ENCODE peak calls at places on chromosome 10, in five cellular contexts. One of them, this sample, is unnamed. For H3K9me3, the result is how much of the 10 kb centered on the place peaks cover.

GRCh38 chr10:33233635-33234034 is 100.8 kb downstream of the NRP1 start:
- DNase-seq in GM23248: peak
- DNase-seq in HepG2: no peak
- DNase-seq in DND-41: no peak
- DNase-seq in neural progenitor cell: no peak
- DNase-seq in this sample: no peak

GRCh38 chr10:22821501-22821900 is 106.4 kb upstream of the ARMC3 start:
- DNase-seq in DND-41: no peak
- DNase-seq in neural progenitor cell: no peak
- DNase-seq in GM23248: peak
- DNase-seq in HepG2: no peak
- DNase-seq in this sample: no peak

GRCh38 chr10:23106508-23106907 is 11.1 kb downstream of the MSRB2 start:
- DNase-seq in HepG2: no peak
- DNase-seq in DND-41: no peak
- DNase-seq in neural progenitor cell: peak
- DNase-seq in GM23248: no peak
- DNase-seq in this sample: no peak

GRCh38 chr10:132465889-132466519 is 69.0 kb downstream of the PWWP2B start:
- DNase-seq in HepG2: no peak
- DNase-seq in DND-41: no peak
- DNase-seq in neural progenitor cell: no peak
- DNase-seq in GM23248: no peak
- DNase-seq in this sample: no peak

GRCh38 chr10:11145498-11145855 is 127.8 kb downstream of the CELF2 start:
- DNase-seq in GM23248: no peak
- DNase-seq in HepG2: no peak
- DNase-seq in neural progenitor cell: no peak
- DNase-seq in DND-41: peak
- DNase-seq in this sample: no peak

GRCh38 chr10:5168897-5169296 is 16.1 kb downstream of the AKR1C8 start:
- DNase-seq in GM23248: no peak
- DNase-seq in neural progenitor cell: no peak
- DNase-seq in DND-41: no peak
- DNase-seq in HepG2: peak
- DNase-seq in this sample: no peak

GRCh38 chr10:78777466-78778256 is 291.1 kb upstream of the ZMIZ1 start:
- DNase-seq in DND-41: no peak
- DNase-seq in HepG2: no peak
- DNase-seq in neural progenitor cell: no peak
- DNase-seq in GM23248: peak
- DNase-seq in this sample: no peak

GRCh38 chr10:104309980-104310978 is 28.0 kb downstream of the ITPRIP start:
- DNase-seq in neural progenitor cell: no peak
- DNase-seq in DND-41: no peak
- DNase-seq in HepG2: no peak
- DNase-seq in GM23248: peak
- DNase-seq in this sample: no peak

GRCh38 chr10:92727550-92727949 is 37.8 kb downstream of the HHEX start:
- DNase-seq in GM23248: no peak
- DNase-seq in HepG2: peak
- DNase-seq in neural progenitor cell: no peak
- DNase-seq in DND-41: no peak
- DNase-seq in this sample: no peak

GRCh38 chr10:27784272-27784671 is 38.7 kb upstream of the MKX start:
- DNase-seq in GM23248: no peak
- DNase-seq in neural progenitor cell: no peak
- DNase-seq in HepG2: no peak
- DNase-seq in DND-41: no peak
- DNase-seq in this sample: no peak

GRCh38 chr10:131354380-131354779 is 42.9 kb upstream of the TCERG1L start:
- DNase-seq in GM23248: peak
- DNase-seq in HepG2: peak
- DNase-seq in DND-41: peak
- DNase-seq in neural progenitor cell: peak
- DNase-seq in this sample: no peak

GRCh38 chr10:131352765-131353290 is 41.3 kb upstream of the TCERG1L start:
- DNase-seq in DND-41: no peak
- DNase-seq in neural progenitor cell: no peak
- DNase-seq in HepG2: no peak
- DNase-seq in GM23248: no peak
- DNase-seq in this sample: no peak

GRCh38 chr10:131355116-131355515 is 43.6 kb upstream of the TCERG1L start:
- DNase-seq in DND-41: no peak
- DNase-seq in HepG2: no peak
- DNase-seq in GM23248: no peak
- DNase-seq in neural progenitor cell: no peak
- DNase-seq in this sample: no peak

GRCh38 chr10:131356442-131356841 is 44.9 kb upstream of the TCERG1L start:
- DNase-seq in DND-41: no peak
- DNase-seq in neural progenitor cell: no peak
- DNase-seq in GM23248: no peak
- DNase-seq in HepG2: no peak
- DNase-seq in this sample: no peak
- H3K9me3 ChIP-seq in DND-41: under half
- H3K9me3 ChIP-seq in neural progenitor cell: under half
- H3K9me3 ChIP-seq in GM23248: under half
- H3K9me3 ChIP-seq in HepG2: under half
- H3K9me3 ChIP-seq in this sample: under half

GRCh38 chr10:99535764-99536399 is 3.1 kb downstream of the NKX2-3 start:
- DNase-seq in GM23248: no peak
- DNase-seq in neural progenitor cell: peak
- DNase-seq in HepG2: no peak
- DNase-seq in DND-41: no peak
- DNase-seq in this sample: no peak
- TF ChIP-seq EZH2 in GM23248: peak
- TF ChIP-seq EZH2 in neural progenitor cell: no peak
- TF ChIP-seq EZH2 in HepG2: no peak
- TF ChIP-seq EZH2 in DND-41: no peak
- TF ChIP-seq EZH2 in this sample: no peak

DNA sequence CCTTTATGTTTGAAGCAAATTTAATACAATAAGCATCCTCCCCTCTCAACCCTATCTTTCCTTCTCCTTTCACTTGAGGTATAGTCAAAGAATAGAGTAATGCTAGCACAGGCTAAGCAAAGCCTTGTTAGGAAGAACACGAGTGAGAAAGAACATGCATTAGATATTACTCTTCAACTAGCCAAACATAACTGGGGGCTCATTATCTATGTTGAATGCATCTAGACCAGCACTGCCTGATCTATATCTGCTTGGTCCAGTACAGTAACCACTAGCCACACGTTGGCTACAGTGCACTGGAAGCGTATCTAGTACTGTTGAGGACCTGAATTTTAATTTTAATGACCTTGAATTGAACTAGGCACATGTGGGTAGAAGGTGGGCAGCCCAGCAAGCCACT is 21.0 kb downstream of the SFMBT2 start:
- DNase-seq in neural progenitor cell: no peak
- DNase-seq in HepG2: no peak
- DNase-seq in DND-41: no peak
- DNase-seq in GM23248: no peak
- DNase-seq in this sample: no peak
- H3K9ac ChIP-seq in neural progenitor cell: no peak
- H3K9ac ChIP-seq in HepG2: no peak
- H3K9ac ChIP-seq in DND-41: no peak
- H3K9ac ChIP-seq in GM23248: no peak
- H3K9ac ChIP-seq in this sample: no peak

GRCh38 chr10:63240807-63241206 is 107.7 kb downstream of the NRBF2 start:
- DNase-seq in HepG2: no peak
- DNase-seq in GM23248: no peak
- DNase-seq in DND-41: no peak
- DNase-seq in neural progenitor cell: no peak
- DNase-seq in this sample: no peak

GRCh38 chr10:63250032-63250431 is 116.9 kb downstream of the NRBF2 start:
- DNase-seq in GM23248: no peak
- DNase-seq in DND-41: no peak
- DNase-seq in neural progenitor cell: no peak
- DNase-seq in HepG2: no peak
- DNase-seq in this sample: no peak

GRCh38 chr10:63241898-63242297 is 108.8 kb downstream of the NRBF2 start:
- DNase-seq in GM23248: no peak
- DNase-seq in neural progenitor cell: no peak
- DNase-seq in DND-41: no peak
- DNase-seq in HepG2: no peak
- DNase-seq in this sample: no peak

GRCh38 chr10:63247771-63248170 is 114.6 kb downstream of the NRBF2 start:
- DNase-seq in GM23248: no peak
- DNase-seq in neural progenitor cell: no peak
- DNase-seq in HepG2: no peak
- DNase-seq in DND-41: no peak
- DNase-seq in this sample: no peak

DNA sequence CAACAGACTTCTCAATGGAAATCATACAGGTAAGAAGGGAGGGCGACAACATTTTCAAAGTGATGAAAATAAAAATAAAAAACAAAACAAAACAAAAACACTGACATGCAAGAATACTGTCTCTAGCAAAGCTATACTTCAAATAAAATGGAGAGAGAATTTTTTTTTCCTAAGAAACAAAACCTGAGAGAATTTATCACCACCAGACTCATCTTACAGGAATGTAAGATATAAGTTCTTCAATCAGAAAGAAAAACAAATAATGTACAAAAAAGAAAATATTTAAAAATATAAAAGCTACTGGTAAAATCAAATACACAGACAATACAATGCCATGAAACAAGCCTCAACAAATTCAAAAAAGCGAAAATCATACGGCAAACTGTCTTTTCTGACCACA is 113.2 kb downstream of the NRBF2 start:
- DNase-seq in DND-41: no peak
- DNase-seq in HepG2: no peak
- DNase-seq in GM23248: no peak
- DNase-seq in neural progenitor cell: no peak
- DNase-seq in this sample: no peak
- H3K9me3 ChIP-seq in DND-41: under half
- H3K9me3 ChIP-seq in HepG2: under half
- H3K9me3 ChIP-seq in GM23248: under half
- H3K9me3 ChIP-seq in neural progenitor cell: under half
- H3K9me3 ChIP-seq in this sample: under half

DNA sequence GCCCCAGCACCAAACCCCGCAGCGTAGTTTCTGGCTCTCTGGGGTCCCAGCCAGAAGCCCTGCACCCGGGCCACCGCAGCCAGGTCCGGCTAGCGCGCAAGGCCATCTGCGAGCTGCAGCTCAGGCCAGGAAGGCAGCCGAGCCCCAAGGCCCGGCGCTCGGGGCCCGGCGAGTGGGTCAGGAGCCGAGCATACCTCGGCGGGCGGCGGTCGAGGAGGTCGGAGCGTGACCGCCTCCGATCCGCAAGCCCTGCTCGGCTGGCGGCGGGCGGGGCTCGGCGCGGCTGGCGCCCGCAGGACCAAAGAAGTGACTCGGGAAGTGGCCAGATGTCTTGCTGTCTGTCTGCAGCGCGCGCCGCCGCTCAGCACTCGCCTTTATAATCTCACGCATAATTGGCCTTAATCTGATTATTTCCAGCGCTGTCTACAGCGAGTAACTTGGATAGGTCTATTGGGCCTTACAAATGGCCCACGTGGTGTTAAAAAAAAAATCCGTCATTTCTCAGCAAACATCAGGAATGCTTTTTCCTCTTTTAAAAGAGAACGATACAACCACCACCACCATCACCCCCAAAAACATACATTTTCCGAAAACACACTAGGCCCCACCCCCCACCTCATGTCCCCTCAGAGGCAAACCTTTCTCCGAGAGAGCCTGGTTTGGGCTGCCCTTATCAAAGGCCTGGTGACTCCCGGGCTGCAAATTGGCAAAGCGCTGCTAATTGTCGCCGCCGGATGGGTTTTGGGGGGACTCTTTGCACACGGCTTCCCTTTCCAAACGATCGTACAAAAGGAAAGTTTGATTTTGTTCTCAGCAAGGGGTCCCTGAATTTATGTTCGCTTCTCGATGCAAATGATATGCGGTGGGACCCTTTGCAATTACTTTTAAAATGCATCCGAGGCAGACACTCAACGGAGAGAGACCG is at the start of gene DRGX:
- DNase-seq in DND-41: no peak
- DNase-seq in neural progenitor cell: peak
- DNase-seq in GM23248: peak
- DNase-seq in HepG2: no peak
- DNase-seq in this sample: no peak
- TF ChIP-seq EZH2 in DND-41: no peak
- TF ChIP-seq EZH2 in neural progenitor cell: peak
- TF ChIP-seq EZH2 in GM23248: peak
- TF ChIP-seq EZH2 in HepG2: no peak
- TF ChIP-seq EZH2 in this sample: no peak

GRCh38 chr10:124912487-124912886 is 29.4 kb upstream of the ZRANB1 start:
- DNase-seq in HepG2: no peak
- DNase-seq in DND-41: no peak
- DNase-seq in GM23248: peak
- DNase-seq in neural progenitor cell: no peak
- DNase-seq in this sample: no peak
- H3K9ac ChIP-seq in HepG2: no peak
- H3K9ac ChIP-seq in DND-41: no peak
- H3K9ac ChIP-seq in GM23248: no peak
- H3K9ac ChIP-seq in neural progenitor cell: no peak
- H3K9ac ChIP-seq in this sample: no peak

GRCh38 chr10:115103700-115104099 is 10.5 kb downstream of the ATRNL1 start:
- DNase-seq in HepG2: no peak
- DNase-seq in DND-41: no peak
- DNase-seq in GM23248: no peak
- DNase-seq in neural progenitor cell: no peak
- DNase-seq in this sample: no peak
- H3K9me3 ChIP-seq in HepG2: under half
- H3K9me3 ChIP-seq in DND-41: under half
- H3K9me3 ChIP-seq in GM23248: under half
- H3K9me3 ChIP-seq in neural progenitor cell: under half
- H3K9me3 ChIP-seq in this sample: under half

DNA sequence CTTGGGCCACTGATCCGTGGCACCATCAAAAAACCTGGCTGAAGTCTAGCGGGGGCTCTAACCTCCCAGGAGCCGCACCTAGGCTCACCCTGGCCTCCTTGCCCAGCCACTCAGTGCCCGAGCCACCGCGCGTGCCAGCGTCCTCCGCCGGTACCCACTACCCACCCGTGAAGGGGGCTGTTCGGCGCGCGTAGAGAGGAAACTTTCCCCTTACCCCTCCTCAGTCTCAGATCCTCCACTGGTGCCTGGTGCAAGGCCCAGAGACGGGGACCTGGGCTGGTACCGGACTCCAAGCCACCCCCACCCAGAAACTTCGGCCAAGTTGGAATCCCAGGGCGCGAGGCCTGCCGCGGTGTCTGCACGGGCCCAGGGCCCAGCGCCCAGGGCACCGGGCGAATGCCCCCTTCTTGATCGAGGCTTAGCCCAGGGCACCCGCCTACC is 3.5 kb upstream of the EBF3 start:
- DNase-seq in GM23248: no peak
- DNase-seq in DND-41: no peak
- DNase-seq in neural progenitor cell: no peak
- DNase-seq in HepG2: no peak
- DNase-seq in this sample: no peak
- TF ChIP-seq EZH2 in GM23248: no peak
- TF ChIP-seq EZH2 in DND-41: no peak
- TF ChIP-seq EZH2 in neural progenitor cell: no peak
- TF ChIP-seq EZH2 in HepG2: no peak
- TF ChIP-seq EZH2 in this sample: no peak

GRCh38 chr10:88107296-88107695 is 243.9 kb downstream of the PTEN start:
- DNase-seq in GM23248: no peak
- DNase-seq in neural progenitor cell: no peak
- DNase-seq in HepG2: no peak
- DNase-seq in DND-41: no peak
- DNase-seq in this sample: no peak
- H3K9ac ChIP-seq in GM23248: no peak
- H3K9ac ChIP-seq in neural progenitor cell: no peak
- H3K9ac ChIP-seq in HepG2: no peak
- H3K9ac ChIP-seq in DND-41: no peak
- H3K9ac ChIP-seq in this sample: no peak

This sample was measured in SK-N-MC.